ENCODE peak calls at places on chromosomes 4 and X, in eight cellular contexts. One of them, this sample, is unnamed.

GRCh38 chr4:75891611-75892010 is 10.6 kb downstream of the PPEF2 start:
- DNase-seq in BE2C: no peak
- DNase-seq in NCI-H187: no peak
- DNase-seq in fibroblast of the aortic adventitia: no peak
- DNase-seq in DMS79 treated with DMSO at 0.1 percent for 48 hours: no peak
- DNase-seq in H7: no peak
- DNase-seq in C1 segment of cervical spinal cord: no peak
- DNase-seq in Right ventricle myocardium inferior: no peak
- DNase-seq in this sample: no peak

GRCh38 chrX:153379508-153379907 is 21.6 kb downstream of the PNMA6E start:
- DNase-seq in BE2C: peak; percentile 39
- DNase-seq in fibroblast of the aortic adventitia: no peak
- DNase-seq in Right ventricle myocardium inferior: no peak
- DNase-seq in C1 segment of cervical spinal cord: no peak
- DNase-seq in NCI-H187: no peak
- DNase-seq in DMS79 treated with DMSO at 0.1 percent for 48 hours: no peak
- DNase-seq in H7: no peak
- DNase-seq in this sample: no peak

GRCh38 chr4:630661-631060 is 5.3 kb downstream of the PDE6B start:
- DNase-seq in C1 segment of cervical spinal cord: no peak
- DNase-seq in BE2C: no peak
- DNase-seq in Right ventricle myocardium inferior: no peak
- DNase-seq in fibroblast of the aortic adventitia: no peak
- DNase-seq in DMS79 treated with DMSO at 0.1 percent for 48 hours: no peak
- DNase-seq in NCI-H187: no peak
- DNase-seq in H7: peak; percentile 38
- DNase-seq in this sample: no peak

GRCh38 chr4:48343035-48343434 is 1.7 kb downstream of the SLAIN2 start:
- DNase-seq in NCI-H187: no peak
- DNase-seq in DMS79 treated with DMSO at 0.1 percent for 48 hours: no peak
- DNase-seq in C1 segment of cervical spinal cord: no peak
- DNase-seq in fibroblast of the aortic adventitia: no peak
- DNase-seq in BE2C: no peak
- DNase-seq in H7: no peak
- DNase-seq in Right ventricle myocardium inferior: no peak
- DNase-seq in this sample: no peak

GRCh38 chr4:53196872-53197759 is 168.7 kb downstream of the SCFD2 start:
- DNase-seq in H7: peak; percentile 19
- DNase-seq in DMS79 treated with DMSO at 0.1 percent for 48 hours: peak; percentile 25
- DNase-seq in BE2C: no peak
- DNase-seq in C1 segment of cervical spinal cord: no peak
- DNase-seq in fibroblast of the aortic adventitia: peak; percentile 97
- DNase-seq in Right ventricle myocardium inferior: no peak
- DNase-seq in NCI-H187: peak; percentile 60
- DNase-seq in this sample: peak; percentile 42

GRCh38 chr4:30950737-30951136 is 230.6 kb downstream of the PCDH7 start:
- DNase-seq in DMS79 treated with DMSO at 0.1 percent for 48 hours: no peak
- DNase-seq in BE2C: no peak
- DNase-seq in Right ventricle myocardium inferior: no peak
- DNase-seq in NCI-H187: no peak
- DNase-seq in C1 segment of cervical spinal cord: no peak
- DNase-seq in H7: no peak
- DNase-seq in fibroblast of the aortic adventitia: no peak
- DNase-seq in this sample: no peak

GRCh38 chr4:175412161-175412560 is 399.9 kb downstream of the GPM6A start:
- DNase-seq in DMS79 treated with DMSO at 0.1 percent for 48 hours: no peak
- DNase-seq in fibroblast of the aortic adventitia: peak; percentile 66
- DNase-seq in H7: no peak
- DNase-seq in BE2C: no peak
- DNase-seq in NCI-H187: no peak
- DNase-seq in C1 segment of cervical spinal cord: no peak
- DNase-seq in Right ventricle myocardium inferior: no peak
- DNase-seq in this sample: no peak

GRCh38 chr4:154030152-154030551 is 241.3 kb upstream of the SFRP2 start:
- DNase-seq in DMS79 treated with DMSO at 0.1 percent for 48 hours: no peak
- DNase-seq in Right ventricle myocardium inferior: no peak
- DNase-seq in BE2C: no peak
- DNase-seq in C1 segment of cervical spinal cord: no peak
- DNase-seq in H7: no peak
- DNase-seq in fibroblast of the aortic adventitia: no peak
- DNase-seq in NCI-H187: no peak
- DNase-seq in this sample: no peak

GRCh38 chr4:498328-498919 is 532 bp downstream of the ZNF721 start:
- DNase-seq in NCI-H187: no peak
- DNase-seq in BE2C: no peak
- DNase-seq in C1 segment of cervical spinal cord: no peak
- DNase-seq in H7: no peak
- DNase-seq in DMS79 treated with DMSO at 0.1 percent for 48 hours: no peak
- DNase-seq in Right ventricle myocardium inferior: no peak
- DNase-seq in fibroblast of the aortic adventitia: no peak
- DNase-seq in this sample: no peak

GRCh38 chr4:127251423-127251822 is 381.3 kb upstream of the INTU start:
- DNase-seq in fibroblast of the aortic adventitia: peak; percentile 5
- DNase-seq in NCI-H187: no peak
- DNase-seq in Right ventricle myocardium inferior: no peak
- DNase-seq in DMS79 treated with DMSO at 0.1 percent for 48 hours: no peak
- DNase-seq in BE2C: no peak
- DNase-seq in C1 segment of cervical spinal cord: no peak
- DNase-seq in H7: no peak
- DNase-seq in this sample: no peak

GRCh38 chr4:87030606-87031441 is 96.0 kb downstream of the AFF1 start:
- DNase-seq in NCI-H187: no peak
- DNase-seq in fibroblast of the aortic adventitia: peak; percentile 40
- DNase-seq in DMS79 treated with DMSO at 0.1 percent for 48 hours: no peak
- DNase-seq in Right ventricle myocardium inferior: no peak
- DNase-seq in H7: no peak
- DNase-seq in BE2C: peak; percentile 79
- DNase-seq in C1 segment of cervical spinal cord: no peak
- DNase-seq in this sample: no peak

GRCh38 chr4:121484633-121485032 is 103.8 kb upstream of the QRFPR start:
- DNase-seq in C1 segment of cervical spinal cord: no peak
- DNase-seq in fibroblast of the aortic adventitia: peak; percentile 75
- DNase-seq in NCI-H187: no peak
- DNase-seq in H7: peak; percentile 40
- DNase-seq in BE2C: peak; percentile 34
- DNase-seq in Right ventricle myocardium inferior: no peak
- DNase-seq in DMS79 treated with DMSO at 0.1 percent for 48 hours: no peak
- DNase-seq in this sample: no peak

GRCh38 chr4:25160714-25161598 is 707 bp upstream of the SEPSECS start:
- DNase-seq in DMS79 treated with DMSO at 0.1 percent for 48 hours: no peak
- DNase-seq in Right ventricle myocardium inferior: no peak
- DNase-seq in H7: no peak
- DNase-seq in NCI-H187: no peak
- DNase-seq in fibroblast of the aortic adventitia: peak; percentile 19
- DNase-seq in BE2C: no peak
- DNase-seq in C1 segment of cervical spinal cord: no peak
- DNase-seq in this sample: no peak

GRCh38 chr4:3719836-3720235 is 46.3 kb upstream of the ADRA2C start:
- DNase-seq in C1 segment of cervical spinal cord: no peak
- DNase-seq in NCI-H187: no peak
- DNase-seq in fibroblast of the aortic adventitia: no peak
- DNase-seq in BE2C: no peak
- DNase-seq in Right ventricle myocardium inferior: peak; percentile 27
- DNase-seq in DMS79 treated with DMSO at 0.1 percent for 48 hours: no peak
- DNase-seq in H7: no peak
- DNase-seq in this sample: no peak

GRCh38 chrX:21749924-21750323 is 8.0 kb downstream of the SMPX start:
- DNase-seq in NCI-H187: no peak
- DNase-seq in BE2C: no peak
- DNase-seq in fibroblast of the aortic adventitia: no peak
- DNase-seq in C1 segment of cervical spinal cord: no peak
- DNase-seq in Right ventricle myocardium inferior: no peak
- DNase-seq in H7: no peak
- DNase-seq in DMS79 treated with DMSO at 0.1 percent for 48 hours: no peak
- DNase-seq in this sample: no peak

GRCh38 chr4:48780867-48781219 is 764 bp upstream of the FRYL start:
- DNase-seq in H7: no peak
- DNase-seq in Right ventricle myocardium inferior: no peak
- DNase-seq in NCI-H187: no peak
- DNase-seq in C1 segment of cervical spinal cord: no peak
- DNase-seq in fibroblast of the aortic adventitia: peak; percentile 60
- DNase-seq in DMS79 treated with DMSO at 0.1 percent for 48 hours: peak; percentile 64
- DNase-seq in BE2C: peak; percentile 28
- DNase-seq in this sample: no peak

GRCh38 chr4:27308379-27308778 is 447.7 kb downstream of the STIM2 start:
- DNase-seq in fibroblast of the aortic adventitia: no peak
- DNase-seq in H7: no peak
- DNase-seq in BE2C: no peak
- DNase-seq in NCI-H187: no peak
- DNase-seq in C1 segment of cervical spinal cord: no peak
- DNase-seq in Right ventricle myocardium inferior: no peak
- DNase-seq in DMS79 treated with DMSO at 0.1 percent for 48 hours: no peak
- DNase-seq in this sample: no peak

GRCh38 chrX:152735101-152735500 is 1.5 kb downstream of the MAGEA12 start:
- DNase-seq in DMS79 treated with DMSO at 0.1 percent for 48 hours: no peak
- DNase-seq in Right ventricle myocardium inferior: no peak
- DNase-seq in BE2C: no peak
- DNase-seq in H7: no peak
- DNase-seq in fibroblast of the aortic adventitia: no peak
- DNase-seq in NCI-H187: no peak
- DNase-seq in C1 segment of cervical spinal cord: no peak
- DNase-seq in this sample: no peak

GRCh38 chr4:169492436-169493163 is 119.8 kb downstream of the NEK1 start:
- DNase-seq in fibroblast of the aortic adventitia: peak; percentile 66
- DNase-seq in BE2C: peak; percentile 43
- DNase-seq in NCI-H187: no peak
- DNase-seq in H7: peak; percentile 48
- DNase-seq in DMS79 treated with DMSO at 0.1 percent for 48 hours: no peak
- DNase-seq in C1 segment of cervical spinal cord: no peak
- DNase-seq in Right ventricle myocardium inferior: no peak
- DNase-seq in this sample: no peak

GRCh38 chr4:2136736-2137135 is 77.6 kb downstream of the NAT8L start:
- DNase-seq in Right ventricle myocardium inferior: no peak
- DNase-seq in C1 segment of cervical spinal cord: no peak
- DNase-seq in DMS79 treated with DMSO at 0.1 percent for 48 hours: no peak
- DNase-seq in NCI-H187: no peak
- DNase-seq in H7: no peak
- DNase-seq in BE2C: no peak
- DNase-seq in fibroblast of the aortic adventitia: no peak
- DNase-seq in this sample: no peak

GRCh38 chr4:147597561-147597960 is 19.6 kb upstream of the TMEM184C start:
- DNase-seq in Right ventricle myocardium inferior: no peak
- DNase-seq in fibroblast of the aortic adventitia: no peak
- DNase-seq in C1 segment of cervical spinal cord: no peak
- DNase-seq in BE2C: no peak
- DNase-seq in H7: no peak
- DNase-seq in NCI-H187: no peak
- DNase-seq in DMS79 treated with DMSO at 0.1 percent for 48 hours: no peak
- DNase-seq in this sample: no peak

This sample was measured in epithelial cell of proximal tubule.